ENCODE peak calls at places on chromosomes 12 and 14, in six cellular contexts. V is HS-5, K is MCF 10A, O is AG09319, J is iPS DF 6.9, S is neuronal stem cell. Q is an unnamed sample.

GRCh38 chr14:36520601-36521525 is 831 bp upstream of the NKX2-1 start:
- DNase-seq in K (peak; percentile 28), J (no peak), O (no peak), S (peak; percentile 61), V (no peak), Q (peak; percentile 53)

GRCh38 chr12:120041386-120042231 is 52.6 kb downstream of the BICDL1 start:
- DNase-seq in K (peak; percentile 35), J (no peak), V (no peak), S (no peak), O (no peak), Q (no peak)

GRCh38 chr14:75987201-75987970 is 1.8 kb downstream of the IFT43 start:
- DNase-seq in K (no peak), V (no peak), J (no peak), O (no peak), S (no peak), Q (no peak)

GRCh38 chr12:104477812-104478388 is 21.2 kb downstream of the CHST11 start:
- DNase-seq in V (no peak), S (no peak), O (no peak), K (no peak), J (no peak), Q (no peak)

GRCh38 chr14:100900837-100901390 is 2.6 kb downstream of the RTL1 start:
- DNase-seq in J (no peak), O (no peak), V (no peak), K (peak; percentile 35), S (peak; percentile 69), Q (peak; percentile 33)

GRCh38 chr12:78732481-78732880 is 132.1 kb upstream of the SYT1 start:
- DNase-seq in S (no peak), V (no peak), O (no peak), J (no peak), K (no peak), Q (no peak)

GRCh38 chr12:53973093-53974042 is at the start of gene HOXC11:
- DNase-seq in O (no peak), S (no peak), K (peak; percentile 65), V (no peak), J (no peak), Q (no peak)

GRCh38 chr12:121628037-121628436 is 1.7 kb downstream of the ORAI1 start:
- DNase-seq in S (no peak), J (no peak), K (no peak), O (no peak), V (no peak), Q (peak; percentile 43)

GRCh38 chr14:49879683-49880204 is 13.1 kb upstream of the ARF6 start:
- DNase-seq in J (peak; percentile 76), K (peak; percentile 83), O (no peak), V (no peak), S (no peak), Q (peak; percentile 76)

GRCh38 chr14:68881396-68881795 is 88.5 kb upstream of the ZFP36L1 start:
- DNase-seq in O (no peak), J (no peak), K (no peak), V (no peak), S (no peak), Q (no peak)

GRCh38 chr14:67577181-67577580 is 22.9 kb downstream of the PIGH start:
- DNase-seq in S (no peak), J (no peak), K (no peak), O (no peak), V (no peak), Q (no peak)

GRCh38 chr14:22547309-22547947 is 41.6 kb downstream of the DAD1 start:
- DNase-seq in O (no peak), J (no peak), S (no peak), V (no peak), K (no peak), Q (no peak)

GRCh38 chr14:96752156-96752555 is 45.0 kb upstream of the VRK1 start:
- DNase-seq in J (no peak), V (no peak), S (no peak), O (no peak), K (no peak), Q (no peak)

GRCh38 chr12:70553391-70553859 is 83.8 kb downstream of the PTPRB start:
- DNase-seq in K (no peak), V (no peak), O (no peak), J (no peak), S (no peak), Q (no peak)

GRCh38 chr14:99671230-99672224 is 12.6 kb upstream of the CYP46A1 start:
- DNase-seq in J (no peak), O (no peak), V (no peak), S (peak; percentile 90), K (no peak), Q (no peak)

GRCh38 chr12:82866946-82867345 is 180.2 kb downstream of the TMTC2 start:
- DNase-seq in O (no peak), K (no peak), J (no peak), S (no peak), V (no peak), Q (no peak)

GRCh38 chr14:60648934-60649814 is at the start of gene SIX1:
- DNase-seq in K (peak; percentile 83), O (peak; percentile 94), J (no peak), S (peak; percentile 88), V (peak; percentile 57), Q (peak; percentile 95)

GRCh38 chr12:123089631-123090353 is 61.1 kb downstream of the PITPNM2 start:
- DNase-seq in O (peak; percentile 58), J (no peak), K (peak; percentile 95), S (no peak), V (peak; percentile 95), Q (peak; percentile 98)

GRCh38 chr14:92507174-92507768 is 6.3 kb upstream of the RIN3 start:
- DNase-seq in O (no peak), S (no peak), K (peak; percentile 35), V (no peak), J (no peak), Q (peak; percentile 34)

GRCh38 chr14:91357731-91358319 is 59.8 kb downstream of the CCDC88C start:
- DNase-seq in K (no peak), J (no peak), V (no peak), S (no peak), O (no peak), Q (no peak)

GRCh38 chr12:103348935-103349334 is 146.8 kb downstream of the C12orf42 start:
- DNase-seq in O (no peak), J (no peak), K (no peak), S (no peak), V (no peak), Q (no peak)

GRCh38 chr14:66824251-66824650 is 316.3 kb downstream of the GPHN start:
- DNase-seq in S (no peak), O (no peak), V (no peak), J (no peak), K (no peak), Q (peak; percentile 6)

GRCh38 chr14:83558946-83559345 is 1971.0 kb upstream of the FLRT2 start:
- DNase-seq in O (no peak), K (no peak), S (no peak), J (no peak), V (no peak), Q (no peak)

GRCh38 chr12:102059343-102059742 is 2.4 kb downstream of the WASHC3 start:
- DNase-seq in V (no peak), J (no peak), S (no peak), K (no peak), O (no peak), Q (no peak)

GRCh38 chr14:80109055-80109454 is 102.2 kb downstream of the DIO2 start:
- DNase-seq in S (no peak), J (no peak), V (no peak), O (no peak), K (no peak), Q (no peak)

GRCh38 chr14:49594347-49595089 is 4.2 kb upstream of the LRR1 start:
- DNase-seq in S (no peak), V (no peak), O (no peak), K (no peak), J (no peak), Q (peak; percentile 41)

GRCh38 chr12:115375188-115375991 is 691.4 kb upstream of the TBX3 start:
- DNase-seq in S (no peak), K (peak; percentile 61), O (no peak), V (peak; percentile 35), J (no peak), Q (peak; percentile 80)

GRCh38 chr12:119692410-119692809 is 24.5 kb downstream of the PRKAB1 start:
- DNase-seq in J (no peak), O (no peak), K (no peak), V (no peak), S (no peak), Q (no peak)

GRCh38 chr12:96457191-96457930 is 32.0 kb upstream of the CFAP54 start:
- DNase-seq in S (no peak), O (no peak), V (no peak), K (peak; percentile 34), J (no peak), Q (peak; percentile 83)

GRCh38 chr14:32201196-32201815 is 539 bp upstream of the RNU6-7 start:
- DNase-seq in J (peak; percentile 70), O (no peak), V (peak; percentile 9), K (peak; percentile 88), S (peak; percentile 80), Q (peak; percentile 68)

GRCh38 chr14:87888136-87888999 is 104.6 kb downstream of the GALC start:
- DNase-seq in O (no peak), J (peak; percentile 41), V (no peak), S (no peak), K (peak; percentile 44), Q (peak; percentile 20)

GRCh38 chr12:80374615-80375014 is 69.4 kb upstream of the PTPRQ start:
- DNase-seq in J (no peak), K (no peak), V (no peak), S (no peak), O (no peak), Q (peak; percentile 4)

GRCh38 chr14:31059152-31059924 is 33.2 kb upstream of the STRN3 start:
- DNase-seq in O (peak; percentile 37), V (peak; percentile 28), K (peak; percentile 82), J (no peak), S (no peak), Q (peak; percentile 91)

GRCh38 chr14:69008411-69008810 is 29.3 kb upstream of the ACTN1 start:
- DNase-seq in K (no peak), O (no peak), J (no peak), S (no peak), V (no peak), Q (no peak)

GRCh38 chr14:96299441-96299840 is 43.4 kb downstream of the BDKRB1 start:
- DNase-seq in J (no peak), O (no peak), V (no peak), S (no peak), K (no peak), Q (no peak)

GRCh38 chr12:71756054-71756675 is 1.5 kb downstream of the RAB21 start:
- DNase-seq in O (no peak), K (no peak), J (no peak), S (no peak), V (no peak), Q (peak; percentile 25)

GRCh38 chr12:107404981-107405380 is 280.6 kb upstream of the PWP1 start:
- DNase-seq in J (no peak), O (no peak), K (peak; percentile 62), V (no peak), S (no peak), Q (peak; percentile 69)

GRCh38 chr14:99756796-99757195 is 36.4 kb upstream of the EML1 start:
- DNase-seq in K (no peak), V (no peak), S (no peak), O (no peak), J (no peak), Q (no peak)

GRCh38 chr12:1879633-1880032 is 38.8 kb downstream of the CACNA2D4 start:
- DNase-seq in S (no peak), J (no peak), K (no peak), V (no peak), O (no peak), Q (no peak)

GRCh38 chr14:95396221-95396620 is 76.5 kb upstream of the CLMN start:
- DNase-seq in O (no peak), V (no peak), J (no peak), K (no peak), S (no peak), Q (no peak)